ENCODE peak calls at places on chromosomes 3 and 15, in four cellular contexts. One of them, this sample, is unnamed.

GRCh38 chr3:150329408-150329807 is 78.7 kb upstream of the TSC22D2 start:
- DNase-seq in heart left ventricle: no peak
- DNase-seq in cardiac muscle cell: no peak
- DNase-seq in IMR-90: no peak
- DNase-seq in this sample: no peak

GRCh38 chr3:195770081-195770840 is 41.5 kb downstream of the MUC4 start:
- DNase-seq in heart left ventricle: no peak
- DNase-seq in cardiac muscle cell: no peak
- DNase-seq in IMR-90: no peak
- DNase-seq in this sample: no peak

GRCh38 chr15:52567886-52568568 is 803 bp downstream of the ARPP19 start:
- DNase-seq in heart left ventricle: no peak
- DNase-seq in cardiac muscle cell: no peak
- DNase-seq in IMR-90: peak; percentile 24
- DNase-seq in this sample: peak; percentile 23

GRCh38 chr3:178203650-178204049 is 332.6 kb upstream of the KCNMB2 start:
- DNase-seq in heart left ventricle: no peak
- DNase-seq in cardiac muscle cell: peak; percentile 47
- DNase-seq in IMR-90: peak; percentile 47
- DNase-seq in this sample: no peak

GRCh38 chr15:56017920-56018319 is 24.5 kb upstream of the NEDD4 start:
- DNase-seq in heart left ventricle: no peak
- DNase-seq in cardiac muscle cell: no peak
- DNase-seq in IMR-90: no peak
- DNase-seq in this sample: no peak

GRCh38 chr3:128970741-128971048 is 23.2 kb downstream of the CFAP92 start:
- DNase-seq in heart left ventricle: no peak
- DNase-seq in cardiac muscle cell: no peak
- DNase-seq in IMR-90: no peak
- DNase-seq in this sample: no peak

GRCh38 chr3:23889950-23890349 is 26.8 kb downstream of the NKIRAS1 start:
- DNase-seq in heart left ventricle: no peak
- DNase-seq in cardiac muscle cell: no peak
- DNase-seq in IMR-90: no peak
- DNase-seq in this sample: no peak

GRCh38 chr3:71580636-71581215 is 2.8 kb downstream of the FOXP1 start:
- DNase-seq in heart left ventricle: no peak
- DNase-seq in cardiac muscle cell: no peak
- DNase-seq in IMR-90: no peak
- DNase-seq in this sample: no peak

GRCh38 chr3:123788706-123789105 is 95.4 kb downstream of the MYLK start:
- DNase-seq in heart left ventricle: no peak
- DNase-seq in cardiac muscle cell: no peak
- DNase-seq in IMR-90: peak; percentile 61
- DNase-seq in this sample: no peak

GRCh38 chr3:8567784-8568575 is 66.4 kb downstream of the LMCD1 start:
- DNase-seq in heart left ventricle: no peak
- DNase-seq in cardiac muscle cell: no peak
- DNase-seq in IMR-90: no peak
- DNase-seq in this sample: no peak

GRCh38 chr15:40978141-40978540 is 24.9 kb downstream of the CHAC1 start:
- DNase-seq in heart left ventricle: no peak
- DNase-seq in cardiac muscle cell: no peak
- DNase-seq in IMR-90: no peak
- DNase-seq in this sample: no peak

GRCh38 chr15:95563634-95564033 is 766.9 kb upstream of the NR2F2 start:
- DNase-seq in heart left ventricle: no peak
- DNase-seq in cardiac muscle cell: no peak
- DNase-seq in IMR-90: no peak
- DNase-seq in this sample: no peak

GRCh38 chr3:169527539-169527938 is 136.0 kb downstream of the MECOM start:
- DNase-seq in heart left ventricle: no peak
- DNase-seq in cardiac muscle cell: peak; percentile 5
- DNase-seq in IMR-90: no peak
- DNase-seq in this sample: no peak

GRCh38 chr15:49864251-49864650 is 243.4 kb downstream of the DTWD1 start:
- DNase-seq in heart left ventricle: no peak
- DNase-seq in cardiac muscle cell: no peak
- DNase-seq in IMR-90: no peak
- DNase-seq in this sample: no peak

GRCh38 chr3:195162033-195162669 is 108.8 kb downstream of the XXYLT1 start:
- DNase-seq in heart left ventricle: no peak
- DNase-seq in cardiac muscle cell: no peak
- DNase-seq in IMR-90: no peak
- DNase-seq in this sample: no peak

GRCh38 chr3:37417297-37418082 is 243.1 kb upstream of the LRRFIP2 start:
- DNase-seq in heart left ventricle: no peak
- DNase-seq in cardiac muscle cell: no peak
- DNase-seq in IMR-90: no peak
- DNase-seq in this sample: no peak

GRCh38 chr3:156675744-156676466 is 1.5 kb downstream of the TIPARP start:
- DNase-seq in heart left ventricle: no peak
- DNase-seq in cardiac muscle cell: peak; percentile 90
- DNase-seq in IMR-90: peak; percentile 86
- DNase-seq in this sample: peak; percentile 68

GRCh38 chr3:143657391-143657790 is 190.9 kb downstream of the SLC9A9 start:
- DNase-seq in heart left ventricle: no peak
- DNase-seq in cardiac muscle cell: peak; percentile 35
- DNase-seq in IMR-90: no peak
- DNase-seq in this sample: no peak

GRCh38 chr15:84570164-84570692 is 30.6 kb upstream of the ZSCAN2 start:
- DNase-seq in heart left ventricle: peak; percentile 51
- DNase-seq in cardiac muscle cell: peak; percentile 42
- DNase-seq in IMR-90: no peak
- DNase-seq in this sample: peak; percentile 40

GRCh38 chr15:45796433-45796832 is 161.6 kb downstream of the SQOR start:
- DNase-seq in heart left ventricle: no peak
- DNase-seq in cardiac muscle cell: no peak
- DNase-seq in IMR-90: no peak
- DNase-seq in this sample: no peak

GRCh38 chr3:99780749-99781148 is 36.9 kb upstream of the CMSS1 start:
- DNase-seq in heart left ventricle: no peak
- DNase-seq in cardiac muscle cell: peak; percentile 47
- DNase-seq in IMR-90: no peak
- DNase-seq in this sample: no peak

GRCh38 chr3:185552358-185552877 is at the start of gene LIPH:
- DNase-seq in heart left ventricle: no peak
- DNase-seq in cardiac muscle cell: peak; percentile 32
- DNase-seq in IMR-90: peak; percentile 30
- DNase-seq in this sample: peak; percentile 61
- H3K4me3 ChIP-seq in heart left ventricle: no peak within 1 kb of the TSS
- H3K4me3 ChIP-seq in cardiac muscle cell: no peak within 1 kb of the TSS
- H3K4me3 ChIP-seq in IMR-90: no peak within 1 kb of the TSS
- H3K4me3 ChIP-seq in this sample: peak within 1 kb of the TSS; percentile 20

DNA sequence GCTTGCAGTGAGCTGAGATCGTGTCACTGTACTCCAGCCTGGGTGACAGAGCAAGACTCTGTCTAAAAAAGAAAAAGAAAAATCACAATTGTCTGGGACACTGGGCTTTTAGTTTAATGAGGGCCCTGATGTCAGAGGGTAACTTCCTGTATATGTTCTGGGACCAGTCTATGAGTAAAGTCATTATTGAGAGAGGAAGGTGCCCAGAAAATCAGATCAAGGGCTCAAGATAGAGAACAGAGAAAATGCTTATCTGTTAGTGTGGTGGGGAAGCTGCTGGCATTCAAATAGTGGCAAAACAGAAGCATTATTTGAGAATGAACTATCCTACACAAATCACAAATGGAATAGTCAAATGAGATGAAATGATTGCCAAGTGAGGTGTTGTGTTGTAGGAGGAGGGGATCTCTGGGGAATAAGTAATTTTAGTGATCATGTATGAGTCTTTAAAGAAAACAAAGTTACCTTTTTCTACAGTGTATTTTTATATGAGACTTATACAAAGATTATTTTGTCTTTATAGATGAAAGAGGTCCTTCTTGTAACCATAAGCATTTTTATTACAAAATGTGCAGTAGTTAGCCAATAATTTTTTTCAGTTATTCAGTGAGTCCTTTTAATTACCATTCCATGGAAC is 13.4 kb downstream of the ARIH2 start:
- DNase-seq in heart left ventricle: no peak
- DNase-seq in cardiac muscle cell: no peak
- DNase-seq in IMR-90: no peak
- DNase-seq in this sample: no peak
- H3K27ac ChIP-seq in heart left ventricle: no peak overlapping the region
- H3K27ac ChIP-seq in cardiac muscle cell: peak overlapping the region; percentile 2
- H3K27ac ChIP-seq in IMR-90: no peak overlapping the region
- H3K27ac ChIP-seq in this sample: no peak overlapping the region

GRCh38 chr3:4302747-4303146 is 422 bp upstream of the SETMAR start:
- DNase-seq in heart left ventricle: no peak
- DNase-seq in cardiac muscle cell: no peak
- DNase-seq in IMR-90: no peak
- DNase-seq in this sample: no peak
- H3K4me3 ChIP-seq in heart left ventricle: no peak overlapping the region
- H3K4me3 ChIP-seq in cardiac muscle cell: peak overlapping the region; percentile 67
- H3K4me3 ChIP-seq in IMR-90: peak overlapping the region; percentile 68
- H3K4me3 ChIP-seq in this sample: peak overlapping the region; percentile 69

GRCh38 chr3:52446631-52447511 is 2.0 kb upstream of the SEMA3G start:
- DNase-seq in heart left ventricle: peak; percentile 60
- DNase-seq in cardiac muscle cell: peak; percentile 56
- DNase-seq in IMR-90: peak; percentile 42
- DNase-seq in this sample: peak; percentile 39

GRCh38 chr3:52447512-52448355 is 2.8 kb upstream of the SEMA3G start:
- DNase-seq in heart left ventricle: peak; percentile 29
- DNase-seq in cardiac muscle cell: no peak
- DNase-seq in IMR-90: no peak
- DNase-seq in this sample: no peak

GRCh38 chr3:52443791-52444687 is 864 bp downstream of the SEMA3G start:
- DNase-seq in heart left ventricle: peak; percentile 26
- DNase-seq in cardiac muscle cell: no peak
- DNase-seq in IMR-90: no peak
- DNase-seq in this sample: no peak

GRCh38 chr3:52444860-52445793 is at the start of gene SEMA3G:
- DNase-seq in heart left ventricle: peak; percentile 84
- DNase-seq in cardiac muscle cell: peak; percentile 60
- DNase-seq in IMR-90: peak; percentile 34
- DNase-seq in this sample: peak; percentile 67

DNA sequence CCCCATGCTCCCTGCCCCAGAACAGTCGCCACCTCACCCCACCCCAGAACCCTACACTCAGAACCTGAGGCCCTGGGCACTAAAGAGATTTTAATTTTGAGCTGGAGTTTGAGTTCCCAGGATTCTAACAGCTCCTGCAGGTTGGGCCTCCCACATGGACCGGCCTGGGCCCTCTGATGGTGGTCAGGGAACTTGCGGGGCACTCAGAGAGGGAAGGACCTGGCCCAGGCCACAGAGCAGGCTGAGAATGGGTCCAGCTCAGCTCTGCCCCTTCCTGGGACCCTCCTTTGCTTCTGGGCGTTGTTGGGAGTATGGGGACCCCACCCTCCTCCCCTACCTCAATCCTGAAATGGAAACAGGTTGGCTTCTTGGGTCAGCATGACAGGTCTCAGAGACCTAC is 1.1 kb upstream of the SEMA3G start:
- DNase-seq in heart left ventricle: peak; percentile 26
- DNase-seq in cardiac muscle cell: no peak
- DNase-seq in IMR-90: no peak
- DNase-seq in this sample: no peak
- H3K27ac ChIP-seq in heart left ventricle: no peak overlapping the region
- H3K27ac ChIP-seq in cardiac muscle cell: no peak overlapping the region
- H3K27ac ChIP-seq in IMR-90: no peak overlapping the region
- H3K27ac ChIP-seq in this sample: no peak overlapping the region

This sample was measured in prostate gland.